ENCODE peak calls at places on chromosomes 4 and X, in four cellular contexts. V is AG10803, Y is IMR-90, G is kidney. U is an unnamed sample.

GRCh38 chrX:148298737-148299136 is 201.7 kb upstream of the AFF2 start:
- DNase-seq in G (no peak), V (peak), Y (no peak), U (no peak)

GRCh38 chrX:66489339-66489738 is 149.5 kb downstream of the EDA2R start:
- DNase-seq in G (no peak), V (peak), Y (no peak), U (no peak)

GRCh38 chrX:42276982-42277690 is 353.8 kb upstream of the CASK start:
- DNase-seq in G (no peak), Y (no peak), V (no peak), U (no peak)

GRCh38 chr4:111174331-111174730 is 551.5 kb upstream of the PITX2 start:
- DNase-seq in G (no peak), Y (no peak), V (peak), U (no peak)

GRCh38 chr4:54543088-54543795 is 114.5 kb upstream of the KIT start:
- DNase-seq in G (no peak), Y (peak), V (peak), U (peak)

GRCh38 chrX:64885850-64886249 is 90.4 kb downstream of the ZC4H2 start:
- DNase-seq in Y (no peak), V (no peak), G (no peak), U (no peak)

GRCh38 chrX:117570160-117570559 is 546.5 kb downstream of the KLHL13 start:
- DNase-seq in Y (no peak), V (no peak), G (no peak), U (no peak)

GRCh38 chrX:130118941-130119640 is 8.8 kb upstream of the ELF4 start:
- DNase-seq in Y (peak), V (peak), G (no peak), U (peak)

DNA sequence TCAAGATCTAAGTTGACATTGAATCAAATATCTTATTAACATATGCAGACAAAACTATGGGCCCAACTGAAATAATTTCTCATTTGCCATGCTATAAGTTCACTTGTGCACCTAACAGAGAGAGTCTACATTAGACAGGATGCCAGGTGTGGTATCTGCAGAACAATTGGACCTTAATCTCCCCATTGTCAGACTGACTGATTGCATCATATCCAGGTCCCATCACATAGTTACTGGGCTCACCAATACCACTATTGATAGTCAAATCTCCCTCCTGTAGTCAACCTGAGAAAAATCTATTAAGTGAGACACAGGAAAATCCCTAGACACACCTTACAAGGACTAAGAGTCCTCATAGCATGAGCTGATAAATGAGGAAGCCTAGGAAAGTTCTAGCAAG is 156.0 kb upstream of the FRG1 start:
- DNase-seq in G (no peak), Y (no peak), V (no peak), U (no peak)
- H3K4me3 ChIP-seq in G (no peak), Y (no peak), V (no peak), U (no peak)

DNA sequence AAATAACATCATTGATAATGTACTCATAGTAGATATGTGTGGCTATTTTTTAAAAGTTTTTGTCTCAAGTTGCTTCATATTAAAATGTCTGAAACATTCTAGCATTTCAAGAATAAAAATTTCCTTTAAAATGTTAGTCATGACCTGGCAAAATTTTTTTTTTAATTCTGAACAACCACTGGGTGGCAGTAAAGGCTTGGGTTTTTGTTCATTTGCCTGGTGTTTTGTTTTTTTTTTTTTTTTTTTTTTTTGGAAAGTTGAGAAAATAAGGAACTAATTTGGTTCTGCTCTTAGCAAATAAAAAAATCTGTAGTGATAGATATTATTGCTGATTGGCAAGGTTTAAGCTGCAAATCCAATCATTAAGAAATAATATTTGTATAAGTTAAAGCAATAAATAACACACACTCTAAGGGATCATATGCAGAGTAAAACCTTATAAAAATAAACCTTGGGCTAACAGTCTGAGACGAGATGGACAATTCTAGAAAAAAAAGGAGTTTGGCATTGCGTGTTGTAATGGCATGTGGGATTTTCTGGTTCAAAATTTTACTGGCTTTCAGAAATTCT is 81.4 kb downstream of the CEP44 start:
- DNase-seq in Y (peak), G (no peak), V (peak), U (peak)
- TF ChIP-seq CTCF in Y (peak), G (peak), V (peak), U (peak)

DNA sequence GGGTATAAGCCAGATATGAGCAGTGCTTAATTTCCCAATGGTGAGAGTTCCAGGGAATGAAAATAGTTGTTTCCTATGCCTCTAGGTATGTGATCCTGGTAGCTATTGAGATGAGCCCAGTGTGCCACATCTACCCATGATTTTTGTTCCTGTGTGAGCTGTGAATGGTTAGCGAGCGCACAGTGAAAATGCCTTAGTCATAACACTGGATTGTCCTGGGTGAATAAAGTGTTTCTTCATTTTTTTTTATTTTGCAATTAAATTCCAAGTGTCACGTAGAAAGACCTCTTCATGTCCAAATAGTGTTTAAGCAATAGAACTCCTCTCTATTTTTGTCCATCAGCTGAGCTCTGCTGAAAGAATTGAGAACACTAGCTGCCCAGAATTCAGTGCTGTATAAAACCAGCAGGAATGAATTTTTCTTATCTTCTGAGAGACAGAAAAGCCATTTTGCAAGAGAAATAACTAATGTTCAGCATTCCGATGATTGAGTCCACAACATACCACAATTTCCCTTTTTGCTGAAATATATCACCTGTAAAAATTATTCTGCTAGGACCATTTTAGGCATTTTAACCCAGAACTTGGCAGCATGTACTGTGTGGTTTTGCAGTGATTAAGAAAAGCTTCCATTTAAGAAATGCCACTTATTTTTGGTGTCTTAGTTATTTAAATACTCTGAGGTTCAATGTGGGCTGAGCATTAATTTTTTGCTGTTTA is 5.6 kb downstream of the MAOA start:
- DNase-seq in G (no peak), V (peak), Y (no peak), U (peak)
- H3K4me3 ChIP-seq in G (no peak), V (no peak), Y (no peak), U (no peak)

DNA sequence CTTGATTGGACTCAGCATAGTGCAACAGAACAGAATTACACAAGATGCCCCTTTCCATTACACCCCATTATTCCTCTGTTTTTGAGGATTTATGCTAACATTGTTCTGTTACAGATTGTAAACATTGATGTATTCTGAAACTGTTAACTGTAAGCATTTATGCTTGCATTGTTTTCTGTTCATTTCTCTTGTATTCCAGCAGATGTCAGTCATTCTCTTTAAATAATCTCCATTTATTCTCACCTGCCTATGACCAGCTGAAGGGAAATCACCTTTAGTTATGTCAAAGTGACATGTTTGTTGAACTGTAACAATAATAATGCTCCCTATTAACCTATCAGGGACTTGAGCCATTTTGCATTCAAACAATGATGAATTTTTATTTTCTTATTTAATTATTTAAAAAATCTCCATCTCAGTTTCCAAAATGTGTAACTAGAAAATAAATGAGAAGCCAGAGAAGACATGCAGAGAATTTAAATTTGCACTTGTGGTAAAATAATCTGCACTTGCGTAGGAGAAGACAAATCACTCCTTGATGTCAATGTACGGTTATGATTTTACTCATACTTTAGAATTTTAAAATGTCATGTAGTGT is 58.0 kb downstream of the SPCS3 start:
- DNase-seq in Y (peak), V (peak), G (no peak), U (peak)
- TF ChIP-seq CTCF in Y (peak), V (peak), G (peak), U (peak)

DNA sequence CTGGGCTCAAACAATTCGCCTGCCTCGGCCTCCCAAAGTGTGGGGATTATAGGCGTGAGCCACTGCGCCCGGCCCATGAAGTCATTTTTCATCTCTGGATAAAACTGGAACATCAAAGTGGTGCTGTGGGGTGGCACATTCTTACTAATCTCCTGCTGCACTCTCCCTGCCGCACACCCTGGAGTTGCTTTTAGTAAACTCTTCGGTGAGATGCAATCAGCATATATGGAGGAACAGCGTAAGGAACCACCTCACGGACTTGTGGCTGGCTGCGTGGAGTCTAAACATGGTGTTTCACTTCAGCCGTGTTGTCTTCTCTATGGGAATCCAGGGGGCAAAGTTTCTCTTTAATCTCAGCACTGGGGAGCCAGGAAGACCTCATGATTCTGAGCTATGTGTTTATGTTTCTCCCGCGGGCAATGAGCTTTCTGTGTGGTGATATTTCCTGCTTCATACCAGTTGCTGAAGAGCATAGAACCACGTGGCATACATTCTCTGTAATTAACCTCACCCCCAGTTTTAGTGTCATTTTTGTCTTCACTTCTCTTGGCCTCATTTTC is 2.1 kb upstream of the RHOH start:
- DNase-seq in V (no peak), Y (peak), G (no peak), U (peak)
- H3K4me3 ChIP-seq in V (no peak), Y (no peak), G (no peak), U (peak)

GRCh38 chr4:118684873-118685811 is at the start of gene METTL14:
- DNase-seq in G (peak), Y (peak), V (peak), U (peak)

GRCh38 chr4:118680808-118681207 is 4.4 kb upstream of the METTL14 start:
- DNase-seq in G (no peak), V (no peak), Y (no peak), U (no peak)

GRCh38 chr4:118683513-118683912 is 1.7 kb upstream of the METTL14 start:
- DNase-seq in V (no peak), Y (no peak), G (no peak), U (no peak)

DNA sequence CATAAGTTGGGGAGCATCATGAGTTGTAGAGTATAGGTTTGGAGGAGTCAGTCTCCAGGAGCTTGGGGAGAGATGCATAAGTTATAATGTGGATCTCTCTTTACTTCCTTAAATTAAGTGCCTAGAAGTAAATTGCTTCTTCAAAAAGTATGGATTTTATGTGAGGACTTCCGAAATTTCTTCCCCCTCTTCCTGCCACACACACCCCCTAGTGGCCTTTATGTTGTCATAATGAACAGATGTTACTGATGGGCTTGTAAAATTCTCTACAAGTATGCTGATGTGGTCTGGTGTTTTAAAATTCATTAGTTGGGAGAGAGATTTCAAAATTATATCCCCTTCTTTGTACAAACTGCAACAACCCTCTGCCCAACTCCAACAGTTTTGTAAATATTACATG is 2.3 kb upstream of the METTL14 start:
- DNase-seq in Y (peak), G (no peak), V (peak), U (peak)
- TF ChIP-seq CTCF in Y (peak), G (no peak), V (peak), U (peak)

GRCh38 chrX:107715331-107716044 is 60.1 kb downstream of the TSC22D3 start:
- DNase-seq in G (no peak), Y (peak), V (peak), U (no peak)

GRCh38 chrX:107716045-107716684 is 59.4 kb downstream of the TSC22D3 start:
- DNase-seq in G (peak), Y (peak), V (peak), U (no peak)

GRCh38 chrX:107714196-107714811 is 61.3 kb downstream of the TSC22D3 start:
- DNase-seq in Y (no peak), G (no peak), V (peak), U (peak)

GRCh38 chrX:107718156-107718621 is 57.4 kb downstream of the TSC22D3 start:
- DNase-seq in Y (peak), G (no peak), V (peak), U (peak)

DNA sequence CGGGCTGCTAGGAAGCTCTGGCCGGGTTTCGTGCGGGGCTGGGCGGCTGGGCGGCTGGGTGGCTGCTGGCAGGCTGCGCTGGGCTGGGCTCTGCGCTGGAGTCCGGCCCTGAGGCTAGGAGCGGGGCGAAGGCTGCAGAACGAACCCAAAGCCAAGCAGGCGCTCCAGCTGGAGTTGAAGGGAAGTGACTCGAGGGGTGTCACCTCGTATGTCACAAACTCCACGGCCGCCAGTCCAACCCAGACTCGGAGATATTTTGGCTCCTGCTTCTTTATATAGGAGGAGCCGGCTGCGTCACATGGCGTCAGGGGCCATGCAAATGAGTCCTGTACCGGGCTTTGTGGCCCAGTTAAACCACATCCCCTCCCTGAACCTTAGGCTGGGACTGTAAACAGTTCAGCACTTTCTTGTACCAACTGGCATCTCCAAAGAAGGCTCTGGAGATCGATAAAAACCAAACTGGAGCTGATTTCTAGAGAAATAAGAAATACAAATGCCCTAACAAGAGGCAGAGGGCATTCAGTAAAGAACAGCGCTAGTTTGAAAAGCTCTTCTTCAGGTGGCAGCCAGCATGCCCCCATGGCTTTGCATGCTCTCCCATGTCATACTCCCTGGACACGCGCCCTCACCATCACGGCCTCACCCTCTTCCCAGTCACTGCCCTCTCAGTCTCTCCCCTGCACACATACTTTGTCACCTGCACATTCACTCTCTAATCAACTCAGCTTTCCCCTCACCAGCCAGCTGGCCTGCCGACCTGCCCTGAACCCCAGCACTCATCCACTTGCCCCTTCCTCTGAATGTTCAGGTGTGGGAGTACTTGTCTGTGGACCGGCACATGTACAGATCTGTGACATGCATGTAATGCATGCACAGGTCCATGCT is 58.5 kb downstream of the TSC22D3 start:
- DNase-seq in G (peak), V (peak), Y (peak), U (peak)
- H3K4me3 ChIP-seq in G (peak), V (peak), Y (peak), U (peak)

DNA sequence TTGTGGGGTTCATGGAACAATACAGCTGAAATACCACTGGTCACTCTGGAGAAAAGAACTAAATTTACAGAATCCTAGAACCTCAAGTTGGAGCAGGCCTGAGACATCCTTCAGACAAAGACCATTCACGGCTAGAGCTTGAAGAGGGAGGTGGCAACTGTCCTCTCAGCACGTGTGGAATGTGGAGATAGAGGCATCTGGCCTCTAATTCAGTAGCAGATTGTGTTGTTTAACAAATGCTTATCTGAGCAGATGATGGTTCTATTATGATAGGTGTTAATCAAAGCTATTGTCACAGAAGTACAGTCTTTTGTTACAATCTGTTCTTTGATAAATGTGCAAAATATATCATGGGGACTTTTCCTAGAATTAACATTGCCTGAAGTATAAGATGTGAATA is 121.7 kb upstream of the KCNIP4 start:
- DNase-seq in V (no peak), Y (no peak), G (no peak), U (no peak)
- TF ChIP-seq CTCF in V (no peak), Y (no peak), G (no peak), U (no peak)

DNA sequence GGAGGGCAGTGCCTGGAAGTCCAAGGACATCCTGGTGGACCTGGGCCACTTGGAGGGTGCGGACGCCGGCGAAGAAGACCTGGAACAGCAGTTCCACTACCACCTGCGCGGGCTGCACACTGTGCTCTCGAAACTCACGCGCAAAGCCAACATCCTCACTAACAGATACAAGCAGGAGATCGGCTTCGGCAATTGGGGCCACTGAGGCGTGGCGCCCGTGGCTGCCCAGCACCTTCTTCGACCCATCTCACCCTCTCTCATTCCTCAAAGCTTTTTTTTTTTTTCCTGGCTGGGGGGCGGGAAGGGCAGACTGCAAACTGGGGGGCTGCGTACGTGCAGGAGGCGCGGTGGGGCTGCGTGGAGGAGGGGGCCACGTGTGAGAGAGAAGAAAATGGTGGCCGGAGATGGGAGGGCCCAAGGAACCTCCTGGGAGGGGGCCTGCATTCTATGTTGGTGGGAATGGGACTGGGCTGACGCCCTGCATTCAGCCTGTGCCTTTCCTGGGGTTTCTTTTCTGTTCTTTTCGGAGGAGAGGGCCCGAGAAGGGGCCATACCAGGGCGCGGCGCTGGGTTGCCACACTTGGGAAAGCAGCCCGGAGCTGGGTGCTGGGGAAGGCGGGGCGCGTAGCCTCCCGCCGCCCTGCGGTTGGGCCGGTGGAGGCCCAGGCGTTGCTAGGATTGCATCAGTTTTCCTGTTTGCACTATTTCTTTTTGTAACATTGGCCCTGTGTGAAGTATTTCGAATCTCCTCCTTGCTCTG is 4.2 kb downstream of the MID1IP1 start:
- DNase-seq in G (peak), Y (peak), V (peak), U (peak)
- H3K4me3 ChIP-seq in G (peak), Y (peak), V (peak), U (peak)

GRCh38 chr4:169618986-169619385 is 1.4 kb upstream of the CLCN3 start:
- DNase-seq in V (no peak), G (no peak), Y (no peak), U (no peak)

GRCh38 chr4:169621754-169622481 is 1.5 kb downstream of the CLCN3 start:
- DNase-seq in V (peak), G (no peak), Y (peak), U (peak)

GRCh38 chr4:169620846-169621228 is 459 bp downstream of the CLCN3 start:
- DNase-seq in Y (no peak), V (no peak), G (no peak), U (peak)

GRCh38 chr4:169619518-169619957 is 840 bp upstream of the CLCN3 start:
- DNase-seq in G (no peak), Y (peak), V (peak), U (peak)

GRCh38 chr4:169619958-169620845 is at the start of gene CLCN3:
- DNase-seq in V (peak), Y (peak), G (peak), U (peak)
- TF ChIP-seq CTCF in V (peak), Y (peak), G (peak), U (no peak)

U was measured in fibroblast of villous mesenchyme.